ENCODE peak calls at places on chromosome 5, in ten cellular contexts. G is cardiac septum; F is stimulated activated CD4-positive, alpha-beta T cell treated with anti-CD3 and anti-CD28 coated beads, Interleukin-12 subunit alpha, Interleukin-12 subunit beta, amount 100 ng/mL, for 4 hours; N is RPMI7951; C is mammary epithelial cell; U is GM12892; P is activated effector memory CD4-positive, alpha-beta T cell treated with Interleukin-2 at 50 U/mL for 16 hours; H is choroid plexus epithelial cell; T is KBM-7; J is hepatocyte. O is an unnamed sample.
A peak's percentile ranks its signal among the peaks of the same experiment; 100 is the strongest.

GRCh38 chr5:91690921-91691320 is 307.8 kb upstream of the ARRDC3 start:
- DNase-seq in G (no peak), F (no peak), N (no peak), C (no peak), U (no peak), P (no peak), H (peak; percentile 9), T (no peak), J (no peak), O (no peak)

GRCh38 chr5:147935032-147935431 is 28.7 kb upstream of the C5orf46 start:
- DNase-seq in G (no peak), F (no peak), N (peak; percentile 48), C (peak; percentile 69), U (no peak), P (no peak), H (peak; percentile 69), T (peak; percentile 46), J (peak; percentile 38), O (no peak)

GRCh38 chr5:113042491-113043243 is 66.1 kb downstream of the DCP2 start:
- DNase-seq in G (no peak), F (no peak), N (no peak), C (no peak), U (no peak), P (no peak), H (no peak), T (no peak), J (no peak), O (no peak)

GRCh38 chr5:41695920-41696582 is 174.2 kb downstream of the OXCT1 start:
- DNase-seq in G (no peak), F (no peak), N (no peak), C (no peak), U (no peak), P (no peak), H (peak; percentile 17), T (peak; percentile 8), J (peak; percentile 8), O (no peak)

GRCh38 chr5:14040542-14040941 is 96.1 kb upstream of the DNAH5 start:
- DNase-seq in G (no peak), F (no peak), N (no peak), C (no peak), U (no peak), P (no peak), H (no peak), T (no peak), J (no peak), O (no peak)

GRCh38 chr5:77211013-77211690 is 672 bp downstream of the PDE8B start:
- DNase-seq in G (no peak), F (no peak), N (no peak), C (no peak), U (no peak), P (no peak), H (no peak), T (peak; percentile 57), J (peak; percentile 19), O (no peak)

GRCh38 chr5:142888469-142889085 is 118.4 kb downstream of the ARHGAP26 start:
- DNase-seq in G (no peak), F (no peak), N (peak; percentile 52), C (no peak), U (no peak), P (no peak), H (peak; percentile 77), T (peak; percentile 45), J (peak; percentile 69), O (no peak)

GRCh38 chr5:16880547-16880946 is 55.5 kb downstream of the MYO10 start:
- DNase-seq in G (no peak), F (no peak), N (no peak), C (no peak), U (no peak), P (no peak), H (no peak), T (no peak), J (no peak), O (no peak)

GRCh38 chr5:159091051-159091450 is 8.7 kb downstream of the EBF1 start:
- DNase-seq in G (no peak), F (no peak), N (no peak), C (no peak), U (no peak), P (no peak), H (no peak), T (no peak), J (no peak), O (no peak)

GRCh38 chr5:154447074-154447725 is 1.4 kb downstream of the SAP30L start:
- DNase-seq in G (no peak), F (no peak), N (no peak), C (no peak), U (no peak), P (no peak), H (no peak), T (peak; percentile 14), J (no peak), O (no peak)

GRCh38 chr5:32254987-32255900 is 57.5 kb downstream of the MTMR12 start:
- DNase-seq in G (no peak), F (no peak), N (peak; percentile 15), C (no peak), U (no peak), P (no peak), H (no peak), T (no peak), J (no peak), O (no peak)

GRCh38 chr5:116564756-116565593 is 9.6 kb downstream of the SEMA6A start:
- DNase-seq in G (no peak), F (no peak), N (no peak), C (no peak), U (no peak), P (no peak), H (no peak), T (no peak), J (no peak), O (no peak)

GRCh38 chr5:91058575-91058974 is 324.5 kb downstream of the ARRDC3 start:
- DNase-seq in G (no peak), F (no peak), N (no peak), C (peak; percentile 85), U (no peak), P (no peak), H (no peak), T (no peak), J (peak; percentile 72), O (no peak)

GRCh38 chr5:151022511-151023018 is 2.2 kb downstream of the GPX3 start:
- DNase-seq in G (no peak), F (no peak), N (no peak), C (peak; percentile 36), U (no peak), P (no peak), H (no peak), T (no peak), J (no peak), O (no peak)

GRCh38 chr5:112938286-112938685 is 16.3 kb upstream of the REEP5 start:
- DNase-seq in G (no peak), F (no peak), N (no peak), C (no peak), U (no peak), P (no peak), H (no peak), T (no peak), J (no peak), O (no peak)

GRCh38 chr5:151463137-151464029 is 16.0 kb downstream of the SLC36A1 start:
- DNase-seq in G (no peak), F (no peak), N (no peak), C (no peak), U (no peak), P (no peak), H (no peak), T (no peak), J (no peak), O (no peak)

GRCh38 chr5:171644536-171644935 is 141.1 kb upstream of the SMIM23 start:
- DNase-seq in G (no peak), F (no peak), N (no peak), C (no peak), U (no peak), P (no peak), H (no peak), T (no peak), J (peak; percentile 30), O (no peak)

GRCh38 chr5:52801329-52801728 is 13.6 kb downstream of the ITGA1 start:
- DNase-seq in G (no peak), F (no peak), N (peak; percentile 43), C (peak; percentile 42), U (no peak), P (no peak), H (peak; percentile 54), T (peak; percentile 28), J (peak; percentile 22), O (no peak)

GRCh38 chr5:9174446-9174845 is 371.4 kb downstream of the SEMA5A start:
- DNase-seq in G (no peak), F (no peak), N (peak; percentile 49), C (no peak), U (no peak), P (no peak), H (peak; percentile 48), T (no peak), J (no peak), O (no peak)

GRCh38 chr5:139382781-139383180 is 316 bp downstream of the SLC23A1 start:
- DNase-seq in G (no peak), F (no peak), N (no peak), C (no peak), U (no peak), P (no peak), H (no peak), T (no peak), J (no peak), O (no peak)

GRCh38 chr5:97266576-97266975 is 83.5 kb upstream of the RIOK2 start:
- DNase-seq in G (no peak), F (no peak), N (no peak), C (no peak), U (no peak), P (no peak), H (peak; percentile 0), T (no peak), J (no peak), O (no peak)

GRCh38 chr5:5979362-5979760 is 399.0 kb downstream of the MED10 start:
- DNase-seq in G (no peak), F (no peak), N (no peak), C (no peak), U (no peak), P (no peak), H (peak; percentile 24), T (no peak), J (peak; percentile 39), O (no peak)

GRCh38 chr5:60365001-60365400 is 335.0 kb downstream of the DEPDC1B start:
- DNase-seq in G (no peak), F (no peak), N (no peak), C (no peak), U (no peak), P (no peak), H (peak; percentile 33), T (no peak), J (no peak), O (no peak)

GRCh38 chr5:115685480-115685879 is 59.6 kb upstream of the TMED7 start:
- DNase-seq in G (no peak), F (no peak), N (no peak), C (no peak), U (no peak), P (no peak), H (no peak), T (no peak), J (no peak), O (no peak)

GRCh38 chr5:100623719-100624118 is 88.5 kb downstream of the FAM174A start:
- DNase-seq in G (no peak), F (no peak), N (peak; percentile 7), C (peak; percentile 24), U (no peak), P (no peak), H (peak; percentile 78), T (peak; percentile 49), J (peak; percentile 20), O (no peak)

GRCh38 chr5:58069846-58070245 is 390.0 kb downstream of the PLK2 start:
- DNase-seq in G (no peak), F (no peak), N (no peak), C (no peak), U (no peak), P (no peak), H (no peak), T (no peak), J (peak; percentile 23), O (no peak)

GRCh38 chr5:41834506-41834905 is 35.7 kb downstream of the OXCT1 start:
- DNase-seq in G (no peak), F (no peak), N (no peak), C (no peak), U (no peak), P (no peak), H (no peak), T (no peak), J (no peak), O (no peak)

GRCh38 chr5:56426658-56427057 is 193.5 kb upstream of the ANKRD55 start:
- DNase-seq in G (no peak), F (no peak), N (no peak), C (no peak), U (no peak), P (no peak), H (no peak), T (no peak), J (no peak), O (no peak)

O was measured in stimulated activated CD8-positive, alpha-beta memory T cell treated with anti-CD3 and anti-CD28 coated beads, Interleukin-2, amount 100 ng/mL, for 1 hour.